ENCODE peak calls at places on chromosomes 5 and 9, in seven cellular contexts. One of them, this sample, is unnamed.

GRCh38 chr5:59042201-59042600 is 459.3 kb downstream of the RAB3C start:
- DNase-seq in NCI-H1048: no peak
- DNase-seq in GM23248: peak; percentile 68
- DNase-seq in HCT116: no peak
- DNase-seq in HuH-7.5: no peak
- DNase-seq in stimulated activated CD4-positive, alpha-beta T cell treated with anti-CD3 and anti-CD28 coated beads, Interleukin-2, amount 100 ng/mL, for 48 hours: no peak
- DNase-seq in iris pigment epithelial cell: peak; percentile 86
- DNase-seq in this sample: peak; percentile 57

GRCh38 chr5:132195727-132196126 is 31.9 kb downstream of the P4HA2 start:
- DNase-seq in HCT116: no peak
- DNase-seq in stimulated activated CD4-positive, alpha-beta T cell treated with anti-CD3 and anti-CD28 coated beads, Interleukin-2, amount 100 ng/mL, for 48 hours: no peak
- DNase-seq in iris pigment epithelial cell: no peak
- DNase-seq in HuH-7.5: no peak
- DNase-seq in NCI-H1048: no peak
- DNase-seq in GM23248: no peak
- DNase-seq in this sample: no peak

GRCh38 chr9:21677387-21677786 is 125.0 kb upstream of the MTAP start:
- DNase-seq in GM23248: peak; percentile 25
- DNase-seq in HuH-7.5: no peak
- DNase-seq in stimulated activated CD4-positive, alpha-beta T cell treated with anti-CD3 and anti-CD28 coated beads, Interleukin-2, amount 100 ng/mL, for 48 hours: no peak
- DNase-seq in iris pigment epithelial cell: no peak
- DNase-seq in NCI-H1048: no peak
- DNase-seq in HCT116: no peak
- DNase-seq in this sample: no peak

GRCh38 chr9:37508135-37508833 is 22.5 kb downstream of the POLR1E start:
- DNase-seq in HuH-7.5: peak; percentile 67
- DNase-seq in GM23248: no peak
- DNase-seq in stimulated activated CD4-positive, alpha-beta T cell treated with anti-CD3 and anti-CD28 coated beads, Interleukin-2, amount 100 ng/mL, for 48 hours: no peak
- DNase-seq in HCT116: no peak
- DNase-seq in NCI-H1048: no peak
- DNase-seq in iris pigment epithelial cell: peak; percentile 39
- DNase-seq in this sample: no peak

GRCh38 chr5:115932991-115933390 is 29.3 kb upstream of the LVRN start:
- DNase-seq in NCI-H1048: no peak
- DNase-seq in iris pigment epithelial cell: peak; percentile 65
- DNase-seq in stimulated activated CD4-positive, alpha-beta T cell treated with anti-CD3 and anti-CD28 coated beads, Interleukin-2, amount 100 ng/mL, for 48 hours: no peak
- DNase-seq in HCT116: no peak
- DNase-seq in GM23248: no peak
- DNase-seq in HuH-7.5: no peak
- DNase-seq in this sample: no peak

GRCh38 chr9:77663754-77664153 is 15.6 kb upstream of the GNA14 start:
- DNase-seq in GM23248: peak; percentile 35
- DNase-seq in HCT116: no peak
- DNase-seq in HuH-7.5: no peak
- DNase-seq in NCI-H1048: no peak
- DNase-seq in iris pigment epithelial cell: peak; percentile 15
- DNase-seq in stimulated activated CD4-positive, alpha-beta T cell treated with anti-CD3 and anti-CD28 coated beads, Interleukin-2, amount 100 ng/mL, for 48 hours: no peak
- DNase-seq in this sample: no peak

GRCh38 chr9:35357826-35358225 is 132.1 kb upstream of the RUSC2 start:
- DNase-seq in HuH-7.5: no peak
- DNase-seq in NCI-H1048: no peak
- DNase-seq in stimulated activated CD4-positive, alpha-beta T cell treated with anti-CD3 and anti-CD28 coated beads, Interleukin-2, amount 100 ng/mL, for 48 hours: no peak
- DNase-seq in GM23248: no peak
- DNase-seq in iris pigment epithelial cell: no peak
- DNase-seq in HCT116: no peak
- DNase-seq in this sample: no peak

GRCh38 chr5:142420521-142420920 is 95.7 kb upstream of the SPRY4 start:
- DNase-seq in iris pigment epithelial cell: no peak
- DNase-seq in stimulated activated CD4-positive, alpha-beta T cell treated with anti-CD3 and anti-CD28 coated beads, Interleukin-2, amount 100 ng/mL, for 48 hours: no peak
- DNase-seq in HuH-7.5: no peak
- DNase-seq in HCT116: no peak
- DNase-seq in NCI-H1048: no peak
- DNase-seq in GM23248: no peak
- DNase-seq in this sample: no peak

GRCh38 chr9:124551472-124552339 is 44.5 kb upstream of the NR5A1 start:
- DNase-seq in iris pigment epithelial cell: peak; percentile 84
- DNase-seq in NCI-H1048: no peak
- DNase-seq in stimulated activated CD4-positive, alpha-beta T cell treated with anti-CD3 and anti-CD28 coated beads, Interleukin-2, amount 100 ng/mL, for 48 hours: peak; percentile 23
- DNase-seq in GM23248: peak; percentile 79
- DNase-seq in HCT116: peak; percentile 46
- DNase-seq in HuH-7.5: peak; percentile 47
- DNase-seq in this sample: peak; percentile 53

GRCh38 chr5:131296213-131296672 is 32.4 kb downstream of the CDC42SE2 start:
- DNase-seq in NCI-H1048: no peak
- DNase-seq in iris pigment epithelial cell: no peak
- DNase-seq in stimulated activated CD4-positive, alpha-beta T cell treated with anti-CD3 and anti-CD28 coated beads, Interleukin-2, amount 100 ng/mL, for 48 hours: no peak
- DNase-seq in GM23248: no peak
- DNase-seq in HCT116: no peak
- DNase-seq in HuH-7.5: no peak
- DNase-seq in this sample: no peak

GRCh38 chr5:147223951-147224791 is 10.7 kb upstream of the STK32A start:
- DNase-seq in HCT116: peak; percentile 36
- DNase-seq in GM23248: peak; percentile 68
- DNase-seq in stimulated activated CD4-positive, alpha-beta T cell treated with anti-CD3 and anti-CD28 coated beads, Interleukin-2, amount 100 ng/mL, for 48 hours: no peak
- DNase-seq in iris pigment epithelial cell: peak; percentile 48
- DNase-seq in HuH-7.5: peak; percentile 27
- DNase-seq in NCI-H1048: no peak
- DNase-seq in this sample: peak; percentile 37

GRCh38 chr9:134010774-134011173 is 14.5 kb upstream of the BRD3OS start:
- DNase-seq in GM23248: no peak
- DNase-seq in HCT116: no peak
- DNase-seq in stimulated activated CD4-positive, alpha-beta T cell treated with anti-CD3 and anti-CD28 coated beads, Interleukin-2, amount 100 ng/mL, for 48 hours: no peak
- DNase-seq in NCI-H1048: no peak
- DNase-seq in HuH-7.5: no peak
- DNase-seq in iris pigment epithelial cell: no peak
- DNase-seq in this sample: no peak

GRCh38 chr9:126947529-126947928 is 32.9 kb downstream of the RALGPS1 start:
- DNase-seq in HCT116: peak; percentile 16
- DNase-seq in GM23248: no peak
- DNase-seq in NCI-H1048: no peak
- DNase-seq in iris pigment epithelial cell: no peak
- DNase-seq in stimulated activated CD4-positive, alpha-beta T cell treated with anti-CD3 and anti-CD28 coated beads, Interleukin-2, amount 100 ng/mL, for 48 hours: no peak
- DNase-seq in HuH-7.5: no peak
- DNase-seq in this sample: no peak

GRCh38 chr5:2169417-2169787 is 286.7 kb upstream of the IRX4 start:
- DNase-seq in GM23248: no peak
- DNase-seq in iris pigment epithelial cell: no peak
- DNase-seq in stimulated activated CD4-positive, alpha-beta T cell treated with anti-CD3 and anti-CD28 coated beads, Interleukin-2, amount 100 ng/mL, for 48 hours: no peak
- DNase-seq in HCT116: no peak
- DNase-seq in NCI-H1048: no peak
- DNase-seq in HuH-7.5: no peak
- DNase-seq in this sample: no peak

GRCh38 chr9:127835930-127836586 is 18.4 kb downstream of the ENG start:
- DNase-seq in iris pigment epithelial cell: peak; percentile 79
- DNase-seq in stimulated activated CD4-positive, alpha-beta T cell treated with anti-CD3 and anti-CD28 coated beads, Interleukin-2, amount 100 ng/mL, for 48 hours: no peak
- DNase-seq in GM23248: peak; percentile 93
- DNase-seq in HuH-7.5: no peak
- DNase-seq in NCI-H1048: no peak
- DNase-seq in HCT116: no peak
- DNase-seq in this sample: peak; percentile 73

GRCh38 chr5:17398866-17399835 is 98.9 kb upstream of the TAF11L2 start:
- DNase-seq in stimulated activated CD4-positive, alpha-beta T cell treated with anti-CD3 and anti-CD28 coated beads, Interleukin-2, amount 100 ng/mL, for 48 hours: no peak
- DNase-seq in iris pigment epithelial cell: no peak
- DNase-seq in HCT116: no peak
- DNase-seq in HuH-7.5: no peak
- DNase-seq in GM23248: no peak
- DNase-seq in NCI-H1048: no peak
- DNase-seq in this sample: no peak

GRCh38 chr9:131624636-131625241 is 79.4 kb downstream of the PRRT1B start:
- DNase-seq in HuH-7.5: no peak
- DNase-seq in GM23248: peak; percentile 38
- DNase-seq in HCT116: no peak
- DNase-seq in stimulated activated CD4-positive, alpha-beta T cell treated with anti-CD3 and anti-CD28 coated beads, Interleukin-2, amount 100 ng/mL, for 48 hours: no peak
- DNase-seq in NCI-H1048: no peak
- DNase-seq in iris pigment epithelial cell: no peak
- DNase-seq in this sample: peak; percentile 34

GRCh38 chr9:127828262-127829031 is 25.8 kb downstream of the FPGS start:
- DNase-seq in NCI-H1048: no peak
- DNase-seq in HuH-7.5: peak; percentile 95
- DNase-seq in iris pigment epithelial cell: peak; percentile 63
- DNase-seq in stimulated activated CD4-positive, alpha-beta T cell treated with anti-CD3 and anti-CD28 coated beads, Interleukin-2, amount 100 ng/mL, for 48 hours: no peak
- DNase-seq in GM23248: peak; percentile 87
- DNase-seq in HCT116: peak; percentile 41
- DNase-seq in this sample: peak; percentile 50

GRCh38 chr5:19256036-19256435 is 732.0 kb downstream of the CDH18 start:
- DNase-seq in NCI-H1048: no peak
- DNase-seq in iris pigment epithelial cell: no peak
- DNase-seq in HCT116: no peak
- DNase-seq in HuH-7.5: no peak
- DNase-seq in stimulated activated CD4-positive, alpha-beta T cell treated with anti-CD3 and anti-CD28 coated beads, Interleukin-2, amount 100 ng/mL, for 48 hours: no peak
- DNase-seq in GM23248: no peak
- DNase-seq in this sample: no peak

GRCh38 chr5:23352437-23352836 is 155.0 kb upstream of the PRDM9 start:
- DNase-seq in GM23248: no peak
- DNase-seq in iris pigment epithelial cell: peak; percentile 15
- DNase-seq in HuH-7.5: no peak
- DNase-seq in stimulated activated CD4-positive, alpha-beta T cell treated with anti-CD3 and anti-CD28 coated beads, Interleukin-2, amount 100 ng/mL, for 48 hours: no peak
- DNase-seq in NCI-H1048: no peak
- DNase-seq in HCT116: no peak
- DNase-seq in this sample: peak; percentile 59

GRCh38 chr5:156819967-156820581 is 30.0 kb upstream of the PPP1R2B start:
- DNase-seq in NCI-H1048: no peak
- DNase-seq in iris pigment epithelial cell: no peak
- DNase-seq in HuH-7.5: no peak
- DNase-seq in stimulated activated CD4-positive, alpha-beta T cell treated with anti-CD3 and anti-CD28 coated beads, Interleukin-2, amount 100 ng/mL, for 48 hours: no peak
- DNase-seq in GM23248: no peak
- DNase-seq in HCT116: no peak
- DNase-seq in this sample: no peak

GRCh38 chr5:2378976-2379375 is 372.5 kb downstream of the IRX2 start:
- DNase-seq in HuH-7.5: no peak
- DNase-seq in iris pigment epithelial cell: no peak
- DNase-seq in HCT116: no peak
- DNase-seq in GM23248: no peak
- DNase-seq in stimulated activated CD4-positive, alpha-beta T cell treated with anti-CD3 and anti-CD28 coated beads, Interleukin-2, amount 100 ng/mL, for 48 hours: no peak
- DNase-seq in NCI-H1048: no peak
- DNase-seq in this sample: no peak

GRCh38 chr5:1101991-1102713 is 9.7 kb downstream of the SLC12A7 start:
- DNase-seq in GM23248: no peak
- DNase-seq in HCT116: no peak
- DNase-seq in NCI-H1048: no peak
- DNase-seq in iris pigment epithelial cell: peak; percentile 27
- DNase-seq in stimulated activated CD4-positive, alpha-beta T cell treated with anti-CD3 and anti-CD28 coated beads, Interleukin-2, amount 100 ng/mL, for 48 hours: no peak
- DNase-seq in HuH-7.5: no peak
- DNase-seq in this sample: no peak

GRCh38 chr5:173094012-173094661 is 38.0 kb downstream of the CREBRF start:
- DNase-seq in HCT116: no peak
- DNase-seq in HuH-7.5: no peak
- DNase-seq in GM23248: peak; percentile 23
- DNase-seq in iris pigment epithelial cell: peak; percentile 85
- DNase-seq in NCI-H1048: peak; percentile 60
- DNase-seq in stimulated activated CD4-positive, alpha-beta T cell treated with anti-CD3 and anti-CD28 coated beads, Interleukin-2, amount 100 ng/mL, for 48 hours: no peak
- DNase-seq in this sample: no peak

GRCh38 chr5:132103969-132104391 is 30.4 kb downstream of the CSF2 start:
- DNase-seq in stimulated activated CD4-positive, alpha-beta T cell treated with anti-CD3 and anti-CD28 coated beads, Interleukin-2, amount 100 ng/mL, for 48 hours: no peak
- DNase-seq in HCT116: no peak
- DNase-seq in NCI-H1048: no peak
- DNase-seq in HuH-7.5: no peak
- DNase-seq in GM23248: peak; percentile 27
- DNase-seq in iris pigment epithelial cell: no peak
- DNase-seq in this sample: no peak

GRCh38 chr5:157719231-157719630 is 12.0 kb upstream of the THG1L start:
- DNase-seq in iris pigment epithelial cell: no peak
- DNase-seq in GM23248: no peak
- DNase-seq in stimulated activated CD4-positive, alpha-beta T cell treated with anti-CD3 and anti-CD28 coated beads, Interleukin-2, amount 100 ng/mL, for 48 hours: no peak
- DNase-seq in NCI-H1048: no peak
- DNase-seq in HuH-7.5: no peak
- DNase-seq in HCT116: no peak
- DNase-seq in this sample: no peak

GRCh38 chr5:149206524-149207141 is 65.0 kb upstream of the AFAP1L1 start:
- DNase-seq in NCI-H1048: no peak
- DNase-seq in HCT116: no peak
- DNase-seq in iris pigment epithelial cell: no peak
- DNase-seq in GM23248: no peak
- DNase-seq in HuH-7.5: no peak
- DNase-seq in stimulated activated CD4-positive, alpha-beta T cell treated with anti-CD3 and anti-CD28 coated beads, Interleukin-2, amount 100 ng/mL, for 48 hours: no peak
- DNase-seq in this sample: no peak

GRCh38 chr9:29668732-29669131 is 2095.5 kb upstream of the C9orf72 start:
- DNase-seq in HuH-7.5: no peak
- DNase-seq in NCI-H1048: no peak
- DNase-seq in HCT116: no peak
- DNase-seq in GM23248: no peak
- DNase-seq in iris pigment epithelial cell: no peak
- DNase-seq in stimulated activated CD4-positive, alpha-beta T cell treated with anti-CD3 and anti-CD28 coated beads, Interleukin-2, amount 100 ng/mL, for 48 hours: no peak
- DNase-seq in this sample: no peak

GRCh38 chr5:65721050-65721774 is 697 bp downstream of the SGTB start:
- DNase-seq in iris pigment epithelial cell: peak; percentile 62
- DNase-seq in HuH-7.5: peak; percentile 39
- DNase-seq in NCI-H1048: no peak
- DNase-seq in HCT116: no peak
- DNase-seq in GM23248: peak; percentile 83
- DNase-seq in stimulated activated CD4-positive, alpha-beta T cell treated with anti-CD3 and anti-CD28 coated beads, Interleukin-2, amount 100 ng/mL, for 48 hours: no peak
- DNase-seq in this sample: peak; percentile 45

GRCh38 chr9:15618540-15619331 is 65.9 kb downstream of the CCDC171 start:
- DNase-seq in GM23248: no peak
- DNase-seq in stimulated activated CD4-positive, alpha-beta T cell treated with anti-CD3 and anti-CD28 coated beads, Interleukin-2, amount 100 ng/mL, for 48 hours: no peak
- DNase-seq in NCI-H1048: no peak
- DNase-seq in iris pigment epithelial cell: no peak
- DNase-seq in HCT116: no peak
- DNase-seq in HuH-7.5: no peak
- DNase-seq in this sample: no peak

GRCh38 chr5:1538276-1538675 is 14.5 kb upstream of the LPCAT1 start:
- DNase-seq in iris pigment epithelial cell: no peak
- DNase-seq in NCI-H1048: no peak
- DNase-seq in HuH-7.5: no peak
- DNase-seq in HCT116: no peak
- DNase-seq in GM23248: no peak
- DNase-seq in stimulated activated CD4-positive, alpha-beta T cell treated with anti-CD3 and anti-CD28 coated beads, Interleukin-2, amount 100 ng/mL, for 48 hours: no peak
- DNase-seq in this sample: no peak

GRCh38 chr5:45750574-45750973 is 54.4 kb upstream of the HCN1 start:
- DNase-seq in iris pigment epithelial cell: no peak
- DNase-seq in HCT116: no peak
- DNase-seq in HuH-7.5: no peak
- DNase-seq in GM23248: no peak
- DNase-seq in NCI-H1048: no peak
- DNase-seq in stimulated activated CD4-positive, alpha-beta T cell treated with anti-CD3 and anti-CD28 coated beads, Interleukin-2, amount 100 ng/mL, for 48 hours: no peak
- DNase-seq in this sample: no peak

GRCh38 chr5:9507974-9508373 is 37.9 kb downstream of the SEMA5A start:
- DNase-seq in HuH-7.5: no peak
- DNase-seq in stimulated activated CD4-positive, alpha-beta T cell treated with anti-CD3 and anti-CD28 coated beads, Interleukin-2, amount 100 ng/mL, for 48 hours: no peak
- DNase-seq in NCI-H1048: no peak
- DNase-seq in HCT116: no peak
- DNase-seq in iris pigment epithelial cell: peak; percentile 87
- DNase-seq in GM23248: peak; percentile 84
- DNase-seq in this sample: no peak

GRCh38 chr9:16899611-16900010 is 29.1 kb upstream of the BNC2 start:
- DNase-seq in iris pigment epithelial cell: peak; percentile 67
- DNase-seq in GM23248: no peak
- DNase-seq in NCI-H1048: no peak
- DNase-seq in HuH-7.5: no peak
- DNase-seq in stimulated activated CD4-positive, alpha-beta T cell treated with anti-CD3 and anti-CD28 coated beads, Interleukin-2, amount 100 ng/mL, for 48 hours: no peak
- DNase-seq in HCT116: no peak
- DNase-seq in this sample: no peak

GRCh38 chr9:114141553-114142548 is 13.5 kb upstream of the COL27A1 start:
- DNase-seq in stimulated activated CD4-positive, alpha-beta T cell treated with anti-CD3 and anti-CD28 coated beads, Interleukin-2, amount 100 ng/mL, for 48 hours: no peak
- DNase-seq in NCI-H1048: no peak
- DNase-seq in GM23248: peak; percentile 38
- DNase-seq in HCT116: no peak
- DNase-seq in HuH-7.5: no peak
- DNase-seq in iris pigment epithelial cell: peak; percentile 40
- DNase-seq in this sample: no peak

GRCh38 chr9:88197016-88197415 is 58.7 kb upstream of the SPATA31C2 start:
- DNase-seq in NCI-H1048: no peak
- DNase-seq in HuH-7.5: no peak
- DNase-seq in iris pigment epithelial cell: peak; percentile 92
- DNase-seq in GM23248: peak; percentile 78
- DNase-seq in HCT116: no peak
- DNase-seq in stimulated activated CD4-positive, alpha-beta T cell treated with anti-CD3 and anti-CD28 coated beads, Interleukin-2, amount 100 ng/mL, for 48 hours: no peak
- DNase-seq in this sample: no peak

GRCh38 chr5:170293273-170293672 is 4.3 kb downstream of the LCP2 start:
- DNase-seq in NCI-H1048: no peak
- DNase-seq in iris pigment epithelial cell: no peak
- DNase-seq in HCT116: no peak
- DNase-seq in GM23248: no peak
- DNase-seq in HuH-7.5: no peak
- DNase-seq in stimulated activated CD4-positive, alpha-beta T cell treated with anti-CD3 and anti-CD28 coated beads, Interleukin-2, amount 100 ng/mL, for 48 hours: no peak
- DNase-seq in this sample: peak; percentile 100

GRCh38 chr5:40842351-40842750 is 1.2 kb downstream of the CARD6 start:
- DNase-seq in HuH-7.5: no peak
- DNase-seq in GM23248: peak; percentile 77
- DNase-seq in iris pigment epithelial cell: peak; percentile 74
- DNase-seq in NCI-H1048: no peak
- DNase-seq in stimulated activated CD4-positive, alpha-beta T cell treated with anti-CD3 and anti-CD28 coated beads, Interleukin-2, amount 100 ng/mL, for 48 hours: no peak
- DNase-seq in HCT116: no peak
- DNase-seq in this sample: no peak